ENCODE peak calls at places on chromosomes 3 and 15, in four cellular contexts. One of them, this sample, is unnamed.

GRCh38 chr3:161913786-161914389 is 417.3 kb downstream of the OTOL1 start:
- DNase-seq in SIG-M5: no peak
- DNase-seq in right cardiac atrium: no peak
- DNase-seq in mucosa of gallbladder: no peak
- DNase-seq in this sample: no peak

GRCh38 chr3:151106311-151106710 is 20.8 kb downstream of the MED12L start:
- DNase-seq in mucosa of gallbladder: no peak
- DNase-seq in right cardiac atrium: no peak
- DNase-seq in SIG-M5: no peak
- DNase-seq in this sample: no peak

GRCh38 chr3:54633444-54634121 is 294.3 kb downstream of the LRTM1 start:
- DNase-seq in SIG-M5: no peak
- DNase-seq in right cardiac atrium: no peak
- DNase-seq in mucosa of gallbladder: no peak
- DNase-seq in this sample: no peak

GRCh38 chr3:115627180-115628074 is 4.1 kb downstream of the GAP43 start:
- DNase-seq in mucosa of gallbladder: no peak
- DNase-seq in right cardiac atrium: no peak
- DNase-seq in SIG-M5: no peak
- DNase-seq in this sample: no peak

GRCh38 chr3:15350141-15350540 is 17.8 kb upstream of the SH3BP5 start:
- DNase-seq in mucosa of gallbladder: no peak
- DNase-seq in SIG-M5: no peak
- DNase-seq in right cardiac atrium: no peak
- DNase-seq in this sample: no peak

GRCh38 chr3:195911041-195911945 is 2.9 kb upstream of the TNK2 start:
- DNase-seq in SIG-M5: no peak
- DNase-seq in right cardiac atrium: no peak
- DNase-seq in mucosa of gallbladder: no peak
- DNase-seq in this sample: no peak

GRCh38 chr15:23083115-23083514 is 43.7 kb upstream of the TUBGCP5 start:
- DNase-seq in right cardiac atrium: no peak
- DNase-seq in SIG-M5: no peak
- DNase-seq in mucosa of gallbladder: no peak
- DNase-seq in this sample: no peak

GRCh38 chr3:123767564-123768292 is 116.4 kb downstream of the MYLK start:
- DNase-seq in mucosa of gallbladder: no peak
- DNase-seq in SIG-M5: no peak
- DNase-seq in right cardiac atrium: no peak
- DNase-seq in this sample: no peak

GRCh38 chr3:170063691-170064090 is 25.9 kb downstream of the GPR160 start:
- DNase-seq in right cardiac atrium: no peak
- DNase-seq in mucosa of gallbladder: no peak
- DNase-seq in SIG-M5: no peak
- DNase-seq in this sample: no peak

GRCh38 chr3:4271834-4272233 is 31.3 kb upstream of the SETMAR start:
- DNase-seq in mucosa of gallbladder: no peak
- DNase-seq in SIG-M5: no peak
- DNase-seq in right cardiac atrium: no peak
- DNase-seq in this sample: no peak

GRCh38 chr3:14319654-14320182 is 82.7 kb upstream of the SLC6A6 start:
- DNase-seq in SIG-M5: peak; percentile 88
- DNase-seq in right cardiac atrium: no peak
- DNase-seq in mucosa of gallbladder: peak; percentile 75
- DNase-seq in this sample: peak; percentile 44

GRCh38 chr3:125148016-125148812 is 64.3 kb downstream of the SLC12A8 start:
- DNase-seq in SIG-M5: no peak
- DNase-seq in right cardiac atrium: no peak
- DNase-seq in mucosa of gallbladder: no peak
- DNase-seq in this sample: no peak

GRCh38 chr3:142647856-142648255 is 51.7 kb downstream of the PLS1 start:
- DNase-seq in mucosa of gallbladder: no peak
- DNase-seq in right cardiac atrium: no peak
- DNase-seq in SIG-M5: no peak
- DNase-seq in this sample: peak; percentile 70

GRCh38 chr3:128875556-128876120 is 3.8 kb upstream of the ACAD9 start:
- DNase-seq in right cardiac atrium: peak; percentile 36
- DNase-seq in mucosa of gallbladder: peak; percentile 28
- DNase-seq in SIG-M5: no peak
- DNase-seq in this sample: peak; percentile 38

GRCh38 chr3:134904333-134904771 is 109.3 kb downstream of the EPHB1 start:
- DNase-seq in mucosa of gallbladder: no peak
- DNase-seq in SIG-M5: no peak
- DNase-seq in right cardiac atrium: no peak
- DNase-seq in this sample: no peak

GRCh38 chr3:52253314-52254260 is 8.0 kb downstream of the PPM1M start:
- DNase-seq in right cardiac atrium: peak; percentile 43
- DNase-seq in SIG-M5: peak; percentile 84
- DNase-seq in mucosa of gallbladder: peak; percentile 68
- DNase-seq in this sample: peak; percentile 67